ENCODE peak calls at places on chromosomes 5 and 9, in five cellular contexts. One of them, this sample, is unnamed.

GRCh38 chr5:180157866-180158265 is 51.1 kb downstream of the RASGEF1C start:
- DNase-seq in heart right ventricle: no peak
- DNase-seq in AG04450: no peak
- DNase-seq in BJ: no peak
- DNase-seq in neural progenitor cell: no peak
- DNase-seq in this sample: no peak

GRCh38 chr9:126474786-126475485 is 138.8 kb upstream of the LMX1B start:
- DNase-seq in BJ: no peak
- DNase-seq in AG04450: no peak
- DNase-seq in heart right ventricle: no peak
- DNase-seq in neural progenitor cell: no peak
- DNase-seq in this sample: no peak

GRCh38 chr9:83572524-83572923 is 34.3 kb upstream of the FRMD3 start:
- DNase-seq in AG04450: no peak
- DNase-seq in neural progenitor cell: no peak
- DNase-seq in BJ: no peak
- DNase-seq in heart right ventricle: no peak
- DNase-seq in this sample: peak

GRCh38 chr9:79408200-79408599 is 163.6 kb upstream of the TLE4 start:
- DNase-seq in heart right ventricle: no peak
- DNase-seq in BJ: no peak
- DNase-seq in AG04450: no peak
- DNase-seq in neural progenitor cell: no peak
- DNase-seq in this sample: no peak

GRCh38 chr9:134959126-134959970 is 41.6 kb upstream of the FCN1 start:
- DNase-seq in AG04450: no peak
- DNase-seq in neural progenitor cell: no peak
- DNase-seq in heart right ventricle: no peak
- DNase-seq in BJ: no peak
- DNase-seq in this sample: no peak

GRCh38 chr9:114055061-114055460 is 23.0 kb downstream of the AMBP start:
- DNase-seq in BJ: no peak
- DNase-seq in heart right ventricle: no peak
- DNase-seq in AG04450: no peak
- DNase-seq in neural progenitor cell: no peak
- DNase-seq in this sample: no peak

GRCh38 chr5:73792687-73793320 is 166.8 kb downstream of the ARHGEF28 start:
- DNase-seq in AG04450: no peak
- DNase-seq in BJ: peak
- DNase-seq in neural progenitor cell: peak
- DNase-seq in heart right ventricle: peak
- DNase-seq in this sample: no peak

GRCh38 chr9:89601306-89601705 is 3.5 kb upstream of the GADD45G start:
- DNase-seq in AG04450: no peak
- DNase-seq in BJ: no peak
- DNase-seq in heart right ventricle: no peak
- DNase-seq in neural progenitor cell: no peak
- DNase-seq in this sample: no peak

GRCh38 chr9:25691786-25692185 is 13.5 kb upstream of the TUSC1 start:
- DNase-seq in BJ: no peak
- DNase-seq in neural progenitor cell: no peak
- DNase-seq in AG04450: no peak
- DNase-seq in heart right ventricle: no peak
- DNase-seq in this sample: no peak

GRCh38 chr9:133534346-133535284 is at the start of gene ADAMTSL2:
- DNase-seq in BJ: no peak
- DNase-seq in heart right ventricle: peak
- DNase-seq in AG04450: no peak
- DNase-seq in neural progenitor cell: peak
- DNase-seq in this sample: no peak

DNA sequence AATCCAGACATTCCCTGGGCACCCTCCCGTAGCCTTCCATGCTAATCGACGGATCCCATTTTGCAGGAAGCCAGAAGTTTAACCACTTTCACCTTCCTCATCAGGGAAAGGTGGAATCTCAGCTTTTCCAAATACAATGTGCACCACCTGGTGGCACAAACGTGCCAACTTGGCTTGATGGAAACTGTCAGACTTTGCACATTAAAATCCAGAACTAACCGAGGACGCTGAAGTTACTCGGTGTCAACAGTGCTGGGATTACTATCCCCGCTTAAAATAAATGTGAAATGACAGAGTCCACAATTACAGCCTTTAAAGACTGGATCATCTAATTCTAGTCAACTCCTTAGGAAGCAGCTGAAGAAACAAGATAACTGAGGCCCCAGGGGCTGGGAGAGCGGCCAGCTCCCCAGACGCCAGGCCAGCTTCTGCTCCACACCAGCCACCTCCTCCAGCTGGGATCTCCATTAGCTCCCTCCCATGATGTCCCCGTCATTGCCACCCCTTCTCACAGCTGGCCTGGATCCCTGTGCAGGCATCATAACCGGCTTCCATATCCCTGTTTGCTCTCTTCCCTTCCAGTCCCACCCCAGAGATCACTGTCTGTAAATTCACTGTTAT is 50.2 kb upstream of the RETREG1 start:
- DNase-seq in BJ: no peak
- DNase-seq in neural progenitor cell: peak
- DNase-seq in heart right ventricle: peak
- DNase-seq in AG04450: no peak
- DNase-seq in this sample: no peak
- TF ChIP-seq CTCF in BJ: peak
- TF ChIP-seq CTCF in neural progenitor cell: peak
- TF ChIP-seq CTCF in heart right ventricle: peak
- TF ChIP-seq CTCF in AG04450: peak
- TF ChIP-seq CTCF in this sample: peak

DNA sequence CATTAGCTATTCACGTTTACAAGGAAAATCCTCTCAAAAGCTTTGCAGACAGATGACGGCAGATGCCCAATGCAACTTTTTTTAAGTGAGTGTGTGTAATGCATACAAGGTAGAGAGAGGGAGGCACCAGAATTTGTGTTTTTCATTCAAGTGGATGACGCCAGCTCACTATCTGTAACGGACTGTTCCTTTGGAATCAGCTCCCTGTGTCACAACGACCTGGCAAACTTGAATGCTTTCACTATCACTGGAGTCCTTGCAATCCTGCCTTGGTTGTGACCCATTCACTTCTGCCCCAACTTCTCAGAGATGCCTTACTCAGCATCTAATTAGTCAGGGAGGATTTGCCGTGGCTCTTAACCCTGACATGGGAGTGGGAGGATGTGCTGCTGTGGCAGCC is 148.5 kb downstream of the BNC2 start:
- DNase-seq in neural progenitor cell: no peak
- DNase-seq in heart right ventricle: no peak
- DNase-seq in AG04450: no peak
- DNase-seq in BJ: no peak
- DNase-seq in this sample: no peak
- H3K4me3 ChIP-seq in neural progenitor cell: no peak
- H3K4me3 ChIP-seq in heart right ventricle: peak
- H3K4me3 ChIP-seq in AG04450: no peak
- H3K4me3 ChIP-seq in BJ: no peak
- H3K4me3 ChIP-seq in this sample: no peak

GRCh38 chr5:168679515-168679920 is 100.3 kb upstream of the PANK3 start:
- DNase-seq in heart right ventricle: peak
- DNase-seq in BJ: no peak
- DNase-seq in neural progenitor cell: peak
- DNase-seq in AG04450: peak
- DNase-seq in this sample: peak
- TF ChIP-seq CTCF in heart right ventricle: peak
- TF ChIP-seq CTCF in BJ: peak
- TF ChIP-seq CTCF in neural progenitor cell: peak
- TF ChIP-seq CTCF in AG04450: peak
- TF ChIP-seq CTCF in this sample: peak

GRCh38 chr5:62718368-62718767 is 139.7 kb downstream of the LRRC70 start:
- DNase-seq in heart right ventricle: no peak
- DNase-seq in neural progenitor cell: no peak
- DNase-seq in BJ: no peak
- DNase-seq in AG04450: no peak
- DNase-seq in this sample: no peak

GRCh38 chr5:62720036-62720441 is 141.4 kb downstream of the LRRC70 start:
- DNase-seq in AG04450: peak
- DNase-seq in neural progenitor cell: peak
- DNase-seq in heart right ventricle: no peak
- DNase-seq in BJ: no peak
- DNase-seq in this sample: no peak

GRCh38 chr5:62714246-62714645 is 135.6 kb downstream of the LRRC70 start:
- DNase-seq in neural progenitor cell: no peak
- DNase-seq in AG04450: no peak
- DNase-seq in heart right ventricle: no peak
- DNase-seq in BJ: no peak
- DNase-seq in this sample: no peak

GRCh38 chr5:62719061-62719730 is 140.6 kb downstream of the LRRC70 start:
- DNase-seq in BJ: no peak
- DNase-seq in AG04450: no peak
- DNase-seq in heart right ventricle: no peak
- DNase-seq in neural progenitor cell: no peak
- DNase-seq in this sample: no peak

GRCh38 chr5:62717211-62717927 is 138.8 kb downstream of the LRRC70 start:
- DNase-seq in AG04450: no peak
- DNase-seq in heart right ventricle: no peak
- DNase-seq in BJ: no peak
- DNase-seq in neural progenitor cell: no peak
- DNase-seq in this sample: no peak
- H3K4me3 ChIP-seq in AG04450: no peak
- H3K4me3 ChIP-seq in heart right ventricle: no peak
- H3K4me3 ChIP-seq in BJ: no peak
- H3K4me3 ChIP-seq in neural progenitor cell: no peak
- H3K4me3 ChIP-seq in this sample: no peak

This sample was measured in retinal pigment epithelial cell.